ENCODE peak calls at places on chromosomes 11 and 22, in ten cellular contexts. G is Calu3, R is WTC11, U is breast epithelium, A is RWPE1, N is IMR-90, O is fibroblast of mammary gland, I is fibroblast of pulmonary artery, Y is kidney, C is prostate gland. Z is an unnamed sample.

GRCh38 chr11:116960916-116961315 is 123.5 kb upstream of the APOA1 start:
- DNase-seq in G (no peak), R (no peak), U (no peak), A (peak; percentile 38), N (peak; percentile 83), O (peak; percentile 69), I (peak; percentile 46), Y (no peak), C (no peak), Z (no peak)

GRCh38 chr11:105827906-105828305 is 194.1 kb downstream of the MSANTD4 start:
- DNase-seq in G (no peak), R (no peak), U (no peak), A (no peak), N (no peak), O (no peak), I (no peak), Y (no peak), C (no peak), Z (no peak)

GRCh38 chr11:3204141-3205015 is 14.2 kb downstream of the MRGPRG start:
- DNase-seq in G (no peak), R (no peak), U (no peak), A (no peak), N (no peak), O (no peak), I (no peak), Y (peak; percentile 59), C (no peak), Z (no peak)

GRCh38 chr22:24358105-24358836 is 69.1 kb upstream of the ADORA2A start:
- DNase-seq in G (no peak), R (no peak), U (no peak), A (no peak), N (peak; percentile 21), O (no peak), I (no peak), Y (no peak), C (no peak), Z (no peak)

GRCh38 chr11:120413480-120413879 is 77.3 kb downstream of the ARHGEF12 start:
- DNase-seq in G (no peak), R (no peak), U (no peak), A (peak; percentile 49), N (peak; percentile 85), O (peak; percentile 67), I (peak; percentile 39), Y (no peak), C (no peak), Z (peak; percentile 66)

GRCh38 chr11:2668876-2669275 is 30.9 kb downstream of the KCNQ1OT1 start:
- DNase-seq in G (no peak), R (no peak), U (no peak), A (no peak), N (no peak), O (no peak), I (no peak), Y (no peak), C (no peak), Z (no peak)

GRCh38 chr11:22666700-22667439 is 459 bp downstream of the GAS2 start:
- DNase-seq in G (peak; percentile 69), R (peak; percentile 77), U (no peak), A (no peak), N (no peak), O (peak; percentile 3), I (peak; percentile 24), Y (peak; percentile 77), C (peak; percentile 33), Z (no peak)

GRCh38 chr11:43419460-43419859 is 60.7 kb downstream of the TTC17 start:
- DNase-seq in G (peak; percentile 34), R (no peak), U (no peak), A (peak; percentile 36), N (peak; percentile 53), O (peak; percentile 52), I (peak; percentile 62), Y (no peak), C (peak; percentile 17), Z (peak; percentile 7)

GRCh38 chr11:120940297-120940847 is 83.5 kb upstream of the TBCEL start:
- DNase-seq in G (no peak), R (no peak), U (no peak), A (no peak), N (peak; percentile 20), O (no peak), I (no peak), Y (no peak), C (no peak), Z (no peak)

GRCh38 chr11:120184371-120184945 is 26.4 kb upstream of the OAF start:
- DNase-seq in G (no peak), R (no peak), U (no peak), A (no peak), N (no peak), O (peak; percentile 56), I (no peak), Y (no peak), C (no peak), Z (no peak)

GRCh38 chr11:35539781-35540281 is 14.4 kb upstream of the PAMR1 start:
- DNase-seq in G (no peak), R (no peak), U (no peak), A (no peak), N (peak; percentile 86), O (peak; percentile 93), I (peak; percentile 96), Y (peak; percentile 84), C (no peak), Z (no peak)

GRCh38 chr22:40410272-40410671 is 39.9 kb downstream of the SGSM3 start:
- DNase-seq in G (no peak), R (no peak), U (peak; percentile 49), A (peak; percentile 78), N (no peak), O (no peak), I (no peak), Y (no peak), C (no peak), Z (no peak)

GRCh38 chr11:10751581-10751940 is 515 bp downstream of the CTR9 start:
- DNase-seq in G (no peak), R (no peak), U (no peak), A (no peak), N (no peak), O (no peak), I (no peak), Y (no peak), C (no peak), Z (no peak)

GRCh38 chr11:1128333-1129142 is 29.2 kb upstream of the MUC5AC start:
- DNase-seq in G (peak; percentile 0), R (peak; percentile 10), U (peak; percentile 45), A (no peak), N (no peak), O (no peak), I (no peak), Y (peak; percentile 58), C (no peak), Z (no peak)

GRCh38 chr11:12678092-12678491 is 3.9 kb downstream of the TEAD1 start:
- DNase-seq in G (no peak), R (no peak), U (no peak), A (no peak), N (no peak), O (no peak), I (no peak), Y (no peak), C (no peak), Z (no peak)

GRCh38 chr11:76670475-76671235 is at the start of gene LRRC32:
- DNase-seq in G (peak; percentile 24), R (peak; percentile 57), U (peak; percentile 39), A (no peak), N (no peak), O (no peak), I (no peak), Y (peak; percentile 93), C (no peak), Z (no peak)

GRCh38 chr22:43862074-43862881 is at the start of gene SULT4A1:
- DNase-seq in G (peak; percentile 63), R (peak; percentile 47), U (peak; percentile 49), A (peak; percentile 57), N (peak; percentile 54), O (peak; percentile 24), I (peak; percentile 62), Y (peak; percentile 59), C (no peak), Z (no peak)

GRCh38 chr22:44721206-44721605 is 19.2 kb downstream of the PRR5 start:
- DNase-seq in G (no peak), R (no peak), U (no peak), A (no peak), N (no peak), O (no peak), I (no peak), Y (no peak), C (no peak), Z (no peak)

GRCh38 chr22:47278655-47279054 is 516.2 kb downstream of the TBC1D22A start:
- DNase-seq in G (no peak), R (peak; percentile 6), U (no peak), A (no peak), N (no peak), O (no peak), I (no peak), Y (peak; percentile 35), C (no peak), Z (no peak)

GRCh38 chr11:108664730-108665525 is at the start of gene DDX10:
- DNase-seq in G (peak; percentile 93), R (peak; percentile 98), U (peak; percentile 99), A (peak; percentile 99), N (peak; percentile 98), O (peak; percentile 98), I (peak; percentile 99), Y (peak; percentile 99), C (peak; percentile 97), Z (peak; percentile 92)
- TF ChIP-seq CTCF in G (no peak), R (no peak), U (no peak), A (no peak), N (peak; percentile 15), O (no peak), I (peak; percentile 3), Y (no peak), C (peak; percentile 18), Z (peak; percentile 14)

GRCh38 chr11:65378208-65378927 is 4.1 kb downstream of the SLC25A45 start:
- DNase-seq in G (no peak), R (no peak), U (no peak), A (no peak), N (no peak), O (no peak), I (no peak), Y (no peak), C (no peak), Z (no peak)
- TF ChIP-seq CTCF in G (no peak), R (no peak), U (no peak), A (no peak), N (peak; percentile 12), O (no peak), I (no peak), Y (no peak), C (no peak), Z (no peak)

GRCh38 chr11:40722179-40722795 is 737.2 kb downstream of the LRRC4C start:
- DNase-seq in G (no peak), R (peak; percentile 68), U (no peak), A (peak; percentile 26), N (peak; percentile 0), O (peak; percentile 2), I (peak; percentile 20), Y (no peak), C (no peak), Z (no peak)
- TF ChIP-seq CTCF in G (no peak), R (peak; percentile 88), U (peak; percentile 19), A (peak; percentile 77), N (peak; percentile 31), O (peak; percentile 42), I (peak; percentile 46), Y (peak; percentile 83), C (no peak), Z (peak; percentile 35)

DNA sequence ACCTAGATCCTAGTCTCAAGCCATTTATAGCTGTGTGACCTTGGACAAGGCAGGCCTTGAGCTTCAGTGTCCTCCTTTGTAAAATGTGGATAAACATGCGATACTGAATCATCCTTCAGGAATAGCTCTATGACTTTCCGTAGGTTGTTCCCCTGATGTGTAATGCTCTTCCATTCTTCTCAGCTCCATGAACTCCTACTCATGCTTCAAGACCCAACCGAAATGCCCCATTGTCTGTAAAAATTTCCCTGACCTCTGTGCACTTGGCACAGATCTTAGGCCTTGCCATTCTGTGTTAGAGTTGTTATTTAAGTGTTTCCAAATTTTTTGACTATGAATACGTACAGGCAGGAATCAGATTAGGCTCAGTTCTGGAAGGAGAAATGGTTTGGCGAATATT is 3.3 kb upstream of the BEST1 start:
- DNase-seq in G (no peak), R (no peak), U (no peak), A (no peak), N (no peak), O (no peak), I (no peak), Y (no peak), C (no peak), Z (no peak)
- TF ChIP-seq CTCF in G (no peak), R (no peak), U (no peak), A (no peak), N (no peak), O (no peak), I (no peak), Y (no peak), C (no peak), Z (no peak)